ENCODE peak calls at places on chromosomes 1 and 21, in seven cellular contexts. I is thoracic aorta, Q is PC-3, S is OCI-LY7, N is RWPE1, U is psoas muscle, H is cardiac muscle cell. Y is an unnamed sample.

GRCh38 chr1:76587213-76587612 is 280.1 kb upstream of the ST6GALNAC5 start:
- DNase-seq in I (no peak), Q (no peak), S (no peak), N (no peak), U (no peak), H (no peak), Y (no peak)

GRCh38 chr1:169933999-169934725 is 40.5 kb upstream of the SCYL3 start:
- DNase-seq in I (no peak), Q (peak), S (no peak), N (no peak), U (no peak), H (no peak), Y (no peak)

GRCh38 chr1:29586215-29586614 is 349.9 kb downstream of the PTPRU start:
- DNase-seq in I (no peak), Q (no peak), S (no peak), N (no peak), U (no peak), H (no peak), Y (no peak)

GRCh38 chr1:26378088-26378878 is 5.7 kb upstream of the ZNF683 start:
- DNase-seq in I (no peak), Q (peak), S (no peak), N (peak), U (no peak), H (no peak), Y (peak)

GRCh38 chr1:101653482-101653946 is 343.2 kb downstream of the OLFM3 start:
- DNase-seq in I (no peak), Q (peak), S (peak), N (no peak), U (no peak), H (peak), Y (no peak)

GRCh38 chr1:25566730-25567341 is 23.4 kb downstream of the LDLRAP1 start:
- DNase-seq in I (no peak), Q (no peak), S (peak), N (no peak), U (peak), H (peak), Y (no peak)

GRCh38 chr1:227886503-227886961 is 61.2 kb downstream of the WNT9A start:
- DNase-seq in I (no peak), Q (no peak), S (no peak), N (no peak), U (peak), H (no peak), Y (no peak)

GRCh38 chr1:109257682-109258421 is 8.5 kb downstream of the CELSR2 start:
- DNase-seq in I (no peak), Q (no peak), S (no peak), N (no peak), U (no peak), H (no peak), Y (no peak)

GRCh38 chr1:46171351-46171750 is 3.5 kb upstream of the TSPAN1 start:
- DNase-seq in I (no peak), Q (peak), S (peak), N (no peak), U (peak), H (no peak), Y (no peak)

GRCh38 chr1:117173711-117174110 is 37.0 kb downstream of the VTCN1 start:
- DNase-seq in I (no peak), Q (no peak), S (no peak), N (no peak), U (no peak), H (no peak), Y (no peak)

GRCh38 chr1:966135-966602 is at the start of gene PLEKHN1:
- DNase-seq in I (no peak), Q (peak), S (no peak), N (peak), U (peak), H (no peak), Y (no peak)

GRCh38 chr1:117928881-117929339 is 511 bp downstream of the GDAP2 start:
- DNase-seq in I (peak), Q (peak), S (peak), N (peak), U (peak), H (peak), Y (no peak)

GRCh38 chr1:25068316-25068715 is 138.2 kb upstream of the RUNX3 start:
- DNase-seq in I (no peak), Q (no peak), S (no peak), N (no peak), U (no peak), H (no peak), Y (no peak)

GRCh38 chr1:23407036-23407630 is 17.4 kb downstream of the TCEA3 start:
- DNase-seq in I (no peak), Q (no peak), S (no peak), N (no peak), U (no peak), H (no peak), Y (no peak)

GRCh38 chr21:38219049-38219628 is 37.7 kb upstream of the KCNJ15 start:
- DNase-seq in I (peak), Q (peak), S (peak), N (peak), U (no peak), H (peak), Y (peak)

GRCh38 chr21:46570631-46571030 is 34.3 kb downstream of the S100B start:
- DNase-seq in I (no peak), Q (no peak), S (no peak), N (no peak), U (no peak), H (no peak), Y (no peak)

GRCh38 chr1:162136760-162137537 is 67.5 kb downstream of the NOS1AP start:
- DNase-seq in I (no peak), Q (peak), S (no peak), N (peak), U (no peak), H (no peak), Y (no peak)

GRCh38 chr1:84145051-84145450 is 980 bp downstream of the PRKACB start:
- DNase-seq in I (no peak), Q (peak), S (peak), N (no peak), U (no peak), H (no peak), Y (peak)
- H3K27ac ChIP-seq in I (no peak), Q (peak), S (peak), N (no peak), U (no peak), H (no peak), Y (peak)

GRCh38 chr1:230743874-230744273 is 3.3 kb upstream of the CAPN9 start:
- DNase-seq in I (no peak), Q (no peak), S (no peak), N (no peak), U (no peak), H (no peak), Y (no peak)
- H3K27ac ChIP-seq in I (no peak), Q (no peak), S (no peak), N (no peak), U (no peak), H (no peak), Y (no peak)

GRCh38 chr1:11152755-11153154 is 36.4 kb upstream of the ANGPTL7 start:
- DNase-seq in I (no peak), Q (no peak), S (no peak), N (no peak), U (no peak), H (no peak), Y (no peak)
- H3K27ac ChIP-seq in I (no peak), Q (no peak), S (no peak), N (no peak), U (no peak), H (no peak), Y (no peak)

GRCh38 chr1:34794790-34795180 is 2.0 kb downstream of the GJA4 start:
- DNase-seq in I (no peak), Q (no peak), S (no peak), N (no peak), U (no peak), H (no peak), Y (no peak)

GRCh38 chr1:34790985-34791384 is 1.8 kb upstream of the GJA4 start:
- DNase-seq in I (no peak), Q (no peak), S (no peak), N (no peak), U (no peak), H (no peak), Y (no peak)

GRCh38 chr1:34792868-34793727 is at the start of gene GJA4:
- DNase-seq in I (no peak), Q (no peak), S (no peak), N (no peak), U (no peak), H (no peak), Y (no peak)

GRCh38 chr1:34794001-34794789 is 1.4 kb downstream of the GJA4 start:
- DNase-seq in I (no peak), Q (no peak), S (no peak), N (no peak), U (no peak), H (no peak), Y (no peak)

DNA sequence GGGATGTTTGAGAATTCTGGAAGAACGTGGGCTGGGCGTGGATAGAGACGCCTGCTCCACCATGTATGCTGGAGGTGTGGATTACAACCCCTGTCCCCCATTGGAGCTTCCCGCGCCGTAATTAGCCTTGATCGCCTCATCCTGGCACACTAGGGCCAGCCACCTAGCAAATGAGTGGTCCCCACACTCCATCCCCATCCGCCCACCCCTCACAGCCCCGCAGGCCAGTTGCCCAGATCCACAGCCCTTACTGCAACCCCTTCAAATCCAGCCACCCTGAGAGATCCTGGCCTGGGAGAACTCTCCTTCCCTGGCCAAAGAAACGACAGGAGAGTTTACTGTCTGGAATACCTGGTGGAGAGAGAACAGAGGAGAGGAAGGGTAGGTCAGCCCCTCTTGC is 375 bp upstream of the GJA4 start:
- DNase-seq in I (no peak), Q (no peak), S (no peak), N (no peak), U (no peak), H (no peak), Y (no peak)
- H3K27ac ChIP-seq in I (peak), Q (no peak), S (no peak), N (no peak), U (peak), H (no peak), Y (no peak)

DNA sequence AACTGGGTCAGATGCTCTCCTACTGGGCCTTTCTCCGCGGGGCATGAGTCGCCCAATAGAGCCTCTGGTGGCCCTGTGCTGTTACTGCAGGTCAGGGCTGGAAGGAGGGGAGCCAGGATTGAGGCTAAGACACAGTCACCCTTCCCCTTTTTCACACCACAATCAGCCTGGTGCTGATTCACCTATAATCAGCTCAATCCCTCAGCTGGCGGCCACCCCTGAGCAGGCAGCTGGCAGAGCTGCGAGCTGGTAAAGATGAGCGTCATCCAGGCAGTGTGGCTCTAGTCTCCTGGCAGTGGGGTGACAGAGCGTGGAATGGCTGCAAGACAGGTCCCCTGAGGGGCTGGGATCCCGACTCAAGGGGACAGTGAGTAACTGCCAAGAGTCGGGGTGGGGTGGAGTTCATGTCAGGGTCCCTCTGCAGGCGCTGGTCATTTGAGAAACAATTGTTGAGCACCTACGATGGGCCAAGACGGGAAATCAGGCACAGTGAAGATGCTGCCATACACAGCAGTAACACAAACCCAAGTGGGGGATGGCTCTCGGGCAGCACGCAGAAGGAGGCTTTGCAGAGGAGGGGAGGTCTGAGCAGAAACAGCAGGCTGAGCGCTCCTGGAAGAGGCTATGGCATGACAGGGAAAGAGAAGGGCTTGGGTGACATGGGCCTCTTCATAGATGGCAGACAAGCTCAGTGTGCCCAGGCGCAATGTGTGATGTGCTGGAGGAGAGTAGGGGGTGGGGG is 21.8 kb downstream of the ATF3 start:
- DNase-seq in I (no peak), Q (peak), S (peak), N (peak), U (peak), H (peak), Y (peak)
- H3K27ac ChIP-seq in I (no peak), Q (no peak), S (no peak), N (no peak), U (no peak), H (no peak), Y (no peak)

GRCh38 chr1:151681921-151682320 is 34.7 kb downstream of the CELF3 start:
- DNase-seq in I (no peak), Q (peak), S (no peak), N (no peak), U (no peak), H (no peak), Y (no peak)

GRCh38 chr1:151680812-151681211 is 35.8 kb downstream of the CELF3 start:
- DNase-seq in I (no peak), Q (peak), S (no peak), N (peak), U (no peak), H (no peak), Y (no peak)

DNA sequence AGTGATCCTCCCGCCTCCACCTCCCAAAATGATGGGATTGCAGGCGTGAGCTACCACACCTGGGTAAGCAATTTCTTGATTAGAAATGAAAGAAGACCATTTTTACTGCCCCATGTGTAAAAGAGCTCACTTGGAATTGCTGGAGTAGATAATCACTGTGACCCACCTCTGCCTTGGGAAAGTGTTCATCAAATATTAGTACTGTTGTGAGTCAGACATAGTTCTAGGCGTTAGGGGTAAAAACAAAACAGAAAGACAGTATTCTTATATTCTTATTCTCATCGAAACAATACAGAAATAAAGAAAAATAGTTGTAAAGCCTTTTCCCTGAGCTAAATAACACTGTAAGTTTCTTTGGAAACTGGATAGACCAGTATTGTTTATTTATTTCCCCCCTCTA is 36.2 kb downstream of the CELF3 start:
- DNase-seq in I (no peak), Q (peak), S (no peak), N (peak), U (no peak), H (no peak), Y (no peak)
- H3K27ac ChIP-seq in I (peak), Q (peak), S (no peak), N (peak), U (no peak), H (no peak), Y (no peak)

GRCh38 chr1:175287377-175287776 is 94.8 kb upstream of the KIAA0040 start:
- DNase-seq in I (no peak), Q (no peak), S (peak), N (no peak), U (no peak), H (no peak), Y (no peak)
- H3K27ac ChIP-seq in I (no peak), Q (no peak), S (no peak), N (no peak), U (no peak), H (no peak), Y (no peak)

GRCh38 chr1:9628541-9629444 is 22.7 kb upstream of the PIK3CD start:
- DNase-seq in I (no peak), Q (no peak), S (peak), N (no peak), U (no peak), H (no peak), Y (peak)

GRCh38 chr1:9630331-9631081 is 21.0 kb upstream of the PIK3CD start:
- DNase-seq in I (no peak), Q (no peak), S (no peak), N (no peak), U (no peak), H (no peak), Y (peak)

GRCh38 chr1:9629445-9630201 is 21.9 kb upstream of the PIK3CD start:
- DNase-seq in I (no peak), Q (no peak), S (peak), N (no peak), U (peak), H (no peak), Y (peak)

GRCh38 chr1:9633493-9633892 is 18.0 kb upstream of the PIK3CD start:
- DNase-seq in I (no peak), Q (no peak), S (no peak), N (no peak), U (no peak), H (no peak), Y (no peak)

DNA sequence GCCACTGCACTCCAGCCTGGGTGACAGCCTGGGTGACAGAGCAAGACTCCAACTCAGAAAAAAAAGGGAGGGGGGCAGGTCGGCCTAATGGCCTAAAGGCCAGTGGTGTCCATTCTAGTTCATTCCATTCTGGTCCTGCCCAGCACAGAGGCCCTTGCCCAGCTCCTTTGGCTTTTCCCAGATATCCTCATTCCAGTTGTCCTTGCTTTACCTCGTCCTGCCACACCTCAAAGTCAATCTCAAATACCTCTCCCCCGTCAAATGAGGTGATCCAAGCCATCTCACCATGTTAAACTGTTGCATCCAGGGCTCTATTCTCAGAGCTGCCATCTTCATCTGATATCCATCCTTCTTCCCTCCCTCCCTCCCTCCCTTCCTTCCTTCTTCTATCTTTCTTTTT is 19.9 kb upstream of the PIK3CD start:
- DNase-seq in I (no peak), Q (no peak), S (no peak), N (no peak), U (no peak), H (no peak), Y (no peak)
- H3K27ac ChIP-seq in I (no peak), Q (no peak), S (no peak), N (no peak), U (no peak), H (no peak), Y (no peak)